ENCODE peak calls at places on chromosomes 13 and 19, in five cellular contexts. One of them, this sample, is unnamed. For H3K79me2, the result is how much of the 10 kb centered on the place peaks cover.

GRCh38 chr13:97256343-97256783 is 34.2 kb downstream of the MBNL2 start:
- DNase-seq in GM12878: no peak
- DNase-seq in K562: peak
- DNase-seq in H1: no peak
- DNase-seq in HepG2: peak
- DNase-seq in this sample: peak

GRCh38 chr19:51546107-51546649 is 14.7 kb upstream of the SIGLEC6 start:
- DNase-seq in GM12878: no peak
- DNase-seq in K562: no peak
- DNase-seq in H1: no peak
- DNase-seq in HepG2: no peak
- DNase-seq in this sample: no peak

GRCh38 chr13:35979378-35979911 is 151.7 kb downstream of the DCLK1 start:
- DNase-seq in GM12878: no peak
- DNase-seq in K562: no peak
- DNase-seq in H1: no peak
- DNase-seq in HepG2: no peak
- DNase-seq in this sample: no peak

GRCh38 chr13:29379281-29379680 is 216.2 kb downstream of the SLC7A1 start:
- DNase-seq in GM12878: no peak
- DNase-seq in K562: no peak
- DNase-seq in H1: no peak
- DNase-seq in HepG2: no peak
- DNase-seq in this sample: no peak

GRCh38 chr13:48318714-48319457 is 15.3 kb downstream of the RB1 start:
- DNase-seq in GM12878: no peak
- DNase-seq in K562: no peak
- DNase-seq in H1: no peak
- DNase-seq in HepG2: no peak
- DNase-seq in this sample: no peak

GRCh38 chr19:5038631-5039271 is 69.8 kb downstream of the KDM4B start:
- DNase-seq in GM12878: no peak
- DNase-seq in K562: peak
- DNase-seq in H1: peak
- DNase-seq in HepG2: peak
- DNase-seq in this sample: no peak

GRCh38 chr19:45162464-45163143 is 1.8 kb upstream of the NKPD1 start:
- DNase-seq in GM12878: no peak
- DNase-seq in K562: no peak
- DNase-seq in H1: no peak
- DNase-seq in HepG2: no peak
- DNase-seq in this sample: no peak

GRCh38 chr19:29665826-29666633 is 769 bp downstream of the PLEKHF1 start:
- DNase-seq in GM12878: no peak
- DNase-seq in K562: no peak
- DNase-seq in H1: peak
- DNase-seq in HepG2: no peak
- DNase-seq in this sample: no peak

GRCh38 chr13:36945078-36945477 is 25.0 kb upstream of the SMAD9 start:
- DNase-seq in GM12878: no peak
- DNase-seq in K562: no peak
- DNase-seq in H1: no peak
- DNase-seq in HepG2: no peak
- DNase-seq in this sample: no peak

GRCh38 chr19:42563352-42564210 is 31.1 kb downstream of the CEACAM8 start:
- DNase-seq in GM12878: no peak
- DNase-seq in K562: peak
- DNase-seq in H1: no peak
- DNase-seq in HepG2: peak
- DNase-seq in this sample: peak

GRCh38 chr13:36345438-36346221 is 564 bp downstream of the SPART start:
- DNase-seq in GM12878: no peak
- DNase-seq in K562: peak
- DNase-seq in H1: peak
- DNase-seq in HepG2: peak
- DNase-seq in this sample: no peak

GRCh38 chr19:45842198-45842597 is 20.7 kb downstream of the SYMPK start:
- DNase-seq in GM12878: no peak
- DNase-seq in K562: no peak
- DNase-seq in H1: no peak
- DNase-seq in HepG2: no peak
- DNase-seq in this sample: no peak

GRCh38 chr13:97627566-97627965 is 193.6 kb downstream of the RAP2A start:
- DNase-seq in GM12878: no peak
- DNase-seq in K562: peak
- DNase-seq in H1: no peak
- DNase-seq in HepG2: peak
- DNase-seq in this sample: no peak

GRCh38 chr13:92821324-92821723 is 405.3 kb upstream of the GPC6 start:
- DNase-seq in GM12878: no peak
- DNase-seq in K562: no peak
- DNase-seq in H1: no peak
- DNase-seq in HepG2: no peak
- DNase-seq in this sample: no peak

GRCh38 chr13:95262837-95263381 is 38.3 kb downstream of the ABCC4 start:
- DNase-seq in GM12878: no peak
- DNase-seq in K562: no peak
- DNase-seq in H1: no peak
- DNase-seq in HepG2: no peak
- DNase-seq in this sample: no peak

GRCh38 chr13:31029129-31029528 is 96.7 kb downstream of the TEX26 start:
- DNase-seq in GM12878: no peak
- DNase-seq in K562: no peak
- DNase-seq in H1: no peak
- DNase-seq in HepG2: no peak
- DNase-seq in this sample: no peak

GRCh38 chr13:35839746-35840273 is 291.4 kb downstream of the DCLK1 start:
- DNase-seq in GM12878: no peak
- DNase-seq in K562: no peak
- DNase-seq in H1: no peak
- DNase-seq in HepG2: no peak
- DNase-seq in this sample: no peak

GRCh38 chr19:2582984-2583956 is 107.3 kb downstream of the GADD45B start:
- DNase-seq in GM12878: no peak
- DNase-seq in K562: no peak
- DNase-seq in H1: no peak
- DNase-seq in HepG2: no peak
- DNase-seq in this sample: no peak

GRCh38 chr19:2577722-2578335 is 101.9 kb downstream of the GADD45B start:
- DNase-seq in GM12878: no peak
- DNase-seq in K562: no peak
- DNase-seq in H1: no peak
- DNase-seq in HepG2: no peak
- DNase-seq in this sample: no peak

GRCh38 chr19:2578911-2579677 is 103.2 kb downstream of the GADD45B start:
- DNase-seq in GM12878: no peak
- DNase-seq in K562: peak
- DNase-seq in H1: peak
- DNase-seq in HepG2: peak
- DNase-seq in this sample: peak

GRCh38 chr19:2578391-2578826 is 102.5 kb downstream of the GADD45B start:
- DNase-seq in GM12878: no peak
- DNase-seq in K562: no peak
- DNase-seq in H1: peak
- DNase-seq in HepG2: no peak
- DNase-seq in this sample: no peak

DNA sequence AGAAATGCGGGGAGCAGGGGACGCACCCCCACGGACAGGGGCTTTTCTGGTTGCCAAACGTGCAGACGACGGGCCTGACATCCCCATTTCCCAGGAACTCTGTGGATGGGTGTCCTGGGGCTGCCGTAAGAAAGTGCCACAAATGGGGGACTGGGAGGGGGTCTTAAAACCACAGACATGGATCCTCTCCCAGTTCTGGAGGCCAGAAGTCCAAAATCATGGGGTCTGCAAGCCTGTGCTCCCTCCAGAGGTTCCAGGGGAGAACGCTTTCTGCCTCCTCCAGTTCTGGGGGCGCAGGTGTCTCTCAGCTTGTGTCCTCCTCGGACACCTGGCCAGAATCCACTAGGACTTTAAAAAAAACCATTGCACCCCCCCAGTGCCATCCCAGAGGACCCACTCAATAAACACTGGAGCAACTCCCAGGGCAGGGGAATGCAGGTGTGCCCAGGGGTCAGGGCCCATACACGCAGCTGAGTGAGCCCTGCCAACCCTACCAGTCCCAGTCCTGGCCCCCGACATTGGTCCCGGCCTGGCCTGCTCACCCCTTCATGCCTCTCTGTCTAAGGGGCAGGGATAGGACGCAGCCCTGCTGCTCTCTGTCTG is 103.9 kb downstream of the GADD45B start:
- DNase-seq in GM12878: no peak
- DNase-seq in K562: no peak
- DNase-seq in H1: no peak
- DNase-seq in HepG2: no peak
- DNase-seq in this sample: no peak
- H2AFZ ChIP-seq in GM12878: no peak
- H2AFZ ChIP-seq in K562: peak
- H2AFZ ChIP-seq in H1: no peak
- H2AFZ ChIP-seq in HepG2: no peak
- H2AFZ ChIP-seq in this sample: no peak

GRCh38 chr19:53158119-53158656 is 665 bp downstream of the ZNF347 start:
- DNase-seq in GM12878: no peak
- DNase-seq in K562: peak
- DNase-seq in H1: peak
- DNase-seq in HepG2: no peak
- DNase-seq in this sample: no peak
- TF ChIP-seq SRF in GM12878: no peak
- TF ChIP-seq SRF in K562: no peak
- TF ChIP-seq SRF in H1: no peak
- TF ChIP-seq SRF in HepG2: no peak
- TF ChIP-seq SRF in this sample: no peak

GRCh38 chr19:38277549-38277948 is 13.2 kb downstream of the SPINT2 start:
- DNase-seq in GM12878: no peak
- DNase-seq in K562: no peak
- DNase-seq in H1: no peak
- DNase-seq in HepG2: no peak
- DNase-seq in this sample: no peak

GRCh38 chr19:38270587-38271167 is 6.3 kb downstream of the SPINT2 start:
- DNase-seq in GM12878: no peak
- DNase-seq in K562: peak
- DNase-seq in H1: no peak
- DNase-seq in HepG2: no peak
- DNase-seq in this sample: no peak

GRCh38 chr19:38276942-38277517 is 12.7 kb downstream of the SPINT2 start:
- DNase-seq in GM12878: no peak
- DNase-seq in K562: no peak
- DNase-seq in H1: no peak
- DNase-seq in HepG2: no peak
- DNase-seq in this sample: no peak

GRCh38 chr19:38274734-38275133 is 10.4 kb downstream of the SPINT2 start:
- DNase-seq in GM12878: no peak
- DNase-seq in K562: no peak
- DNase-seq in H1: no peak
- DNase-seq in HepG2: no peak
- DNase-seq in this sample: no peak

DNA sequence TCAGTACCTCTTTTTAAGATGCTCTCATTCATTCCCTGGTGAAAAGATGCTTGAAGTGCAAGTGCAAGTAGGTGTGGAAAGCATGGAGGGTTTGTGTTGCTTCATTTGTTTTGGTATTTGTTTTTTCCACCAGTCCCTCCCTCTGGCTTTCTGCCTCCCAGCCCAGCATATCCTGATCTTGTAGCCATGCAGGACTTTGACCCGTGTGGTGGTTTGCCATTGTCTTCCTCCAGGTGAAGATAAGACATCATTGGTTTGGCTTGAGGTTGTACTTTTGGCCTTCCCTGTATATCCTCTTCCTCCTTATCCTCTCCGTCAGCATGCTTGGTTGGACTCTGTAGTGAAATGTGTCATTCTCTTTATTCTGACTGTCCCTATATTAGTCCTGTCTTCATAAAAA is 9.1 kb downstream of the SPINT2 start:
- DNase-seq in GM12878: no peak
- DNase-seq in K562: no peak
- DNase-seq in H1: no peak
- DNase-seq in HepG2: no peak
- DNase-seq in this sample: no peak
- H3K79me2 ChIP-seq in GM12878: under half
- H3K79me2 ChIP-seq in K562: under half
- H3K79me2 ChIP-seq in H1: under half
- H3K79me2 ChIP-seq in HepG2: under half
- H3K79me2 ChIP-seq in this sample: half or more

DNA sequence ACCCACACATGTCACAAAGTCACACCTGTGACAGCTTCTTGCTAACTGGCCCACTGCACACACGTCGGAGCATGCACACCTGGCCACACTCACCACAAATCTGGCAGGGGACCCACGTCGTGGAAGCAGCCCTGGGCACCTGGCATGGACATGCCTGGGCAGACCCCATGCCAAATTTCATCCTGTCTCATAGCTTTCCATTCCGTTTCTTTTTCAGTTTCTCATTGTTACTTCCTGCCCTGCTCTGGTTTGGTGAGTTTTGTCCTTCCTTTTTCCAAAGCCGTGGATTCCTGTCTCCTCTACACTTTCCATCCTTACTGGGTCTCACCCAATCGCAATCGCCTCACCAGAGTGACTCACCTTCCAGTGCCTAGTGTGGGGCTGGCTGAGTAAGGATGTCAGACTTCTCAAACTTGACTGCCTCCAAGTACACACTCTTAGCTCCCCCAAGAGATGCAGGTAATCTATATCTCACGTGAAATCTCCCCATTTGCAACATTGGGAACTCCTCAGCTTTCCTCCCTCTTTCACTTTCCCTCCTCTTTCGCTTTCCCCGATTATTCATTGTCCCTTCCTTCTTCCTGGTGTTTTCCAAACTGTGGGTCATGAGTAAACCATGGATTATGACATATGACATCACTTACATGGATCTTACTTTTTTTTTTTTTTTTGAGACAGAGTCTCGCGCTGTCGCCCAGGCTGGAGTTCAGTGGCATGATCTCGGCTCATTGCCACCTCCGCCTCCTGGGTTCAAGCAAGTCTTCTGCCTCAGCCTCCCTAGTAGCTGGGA is 1.6 kb upstream of the BBC3 start:
- DNase-seq in GM12878: no peak
- DNase-seq in K562: peak
- DNase-seq in H1: no peak
- DNase-seq in HepG2: no peak
- DNase-seq in this sample: no peak
- H2AFZ ChIP-seq in GM12878: peak
- H2AFZ ChIP-seq in K562: peak
- H2AFZ ChIP-seq in H1: peak
- H2AFZ ChIP-seq in HepG2: no peak
- H2AFZ ChIP-seq in this sample: peak

GRCh38 chr13:113584870-113585671 is 518 bp downstream of the TFDP1 start:
- DNase-seq in GM12878: no peak
- DNase-seq in K562: peak
- DNase-seq in H1: peak
- DNase-seq in HepG2: no peak
- DNase-seq in this sample: no peak
- TF ChIP-seq SRF in GM12878: no peak
- TF ChIP-seq SRF in K562: no peak
- TF ChIP-seq SRF in H1: no peak
- TF ChIP-seq SRF in HepG2: no peak
- TF ChIP-seq SRF in this sample: no peak

This sample was measured in HCT116.